ENCODE peak calls at places on chromosomes 4 and X, in eight cellular contexts. R, Y, M, Q, E, G, T and F are unnamed samples.
A peak's percentile ranks its signal among the peaks of the same experiment; 100 is the strongest.

GRCh38 chr4:163415668-163416067 is 57.9 kb downstream of the TKTL2 start:
- DNase-seq in R (no peak), Y (no peak), M (no peak), Q (no peak), E (no peak), G (no peak), T (no peak), F (no peak)

GRCh38 chr4:143587703-143588102 is 74.2 kb downstream of the SMARCA5 start:
- DNase-seq in R (no peak), Y (peak; percentile 1), M (no peak), Q (peak; percentile 18), E (no peak), G (no peak), T (peak; percentile 33), F (no peak)

GRCh38 chr4:2462218-2462991 is 6.5 kb upstream of the RNF4 start:
- DNase-seq in R (peak; percentile 78), Y (peak; percentile 69), M (peak; percentile 72), Q (peak; percentile 15), E (no peak), G (peak; percentile 36), T (peak; percentile 64), F (peak; percentile 33)

GRCh38 chr4:136864580-136865185 is 667.6 kb downstream of the PCDH18 start:
- DNase-seq in R (no peak), Y (peak; percentile 52), M (no peak), Q (peak; percentile 69), E (peak; percentile 16), G (no peak), T (peak; percentile 79), F (peak; percentile 77)

GRCh38 chr4:122703868-122704267 is 28.6 kb upstream of the BBS12 start:
- DNase-seq in R (no peak), Y (no peak), M (no peak), Q (no peak), E (no peak), G (no peak), T (no peak), F (no peak)

GRCh38 chrX:55907968-55908607 is 190.5 kb downstream of the RRAGB start:
- DNase-seq in R (peak; percentile 68), Y (no peak), M (peak; percentile 20), Q (peak; percentile 38), E (no peak), G (peak; percentile 48), T (peak; percentile 23), F (peak; percentile 0)

GRCh38 chrX:123167621-123168020 is 16.5 kb upstream of the GRIA3 start:
- DNase-seq in R (no peak), Y (no peak), M (no peak), Q (no peak), E (no peak), G (no peak), T (no peak), F (no peak)

GRCh38 chr4:105963461-105964400 is 68.5 kb downstream of the NPNT start:
- DNase-seq in R (no peak), Y (no peak), M (no peak), Q (peak; percentile 24), E (no peak), G (no peak), T (no peak), F (no peak)

GRCh38 chr4:61555789-61556188 is 355.7 kb downstream of the ADGRL3 start:
- DNase-seq in R (no peak), Y (peak; percentile 84), M (no peak), Q (no peak), E (no peak), G (no peak), T (no peak), F (peak; percentile 98)

GRCh38 chr4:34422472-34422871 is 1821.8 kb downstream of the ARAP2 start:
- DNase-seq in R (no peak), Y (no peak), M (no peak), Q (no peak), E (no peak), G (no peak), T (peak; percentile 46), F (no peak)

GRCh38 chr4:40827774-40828173 is 78.0 kb downstream of the NSUN7 start:
- DNase-seq in R (no peak), Y (no peak), M (no peak), Q (no peak), E (no peak), G (no peak), T (no peak), F (no peak)

GRCh38 chr4:5887361-5888221 is 5.3 kb downstream of the CRMP1 start:
- DNase-seq in R (no peak), Y (no peak), M (no peak), Q (no peak), E (no peak), G (no peak), T (no peak), F (no peak)

DNA sequence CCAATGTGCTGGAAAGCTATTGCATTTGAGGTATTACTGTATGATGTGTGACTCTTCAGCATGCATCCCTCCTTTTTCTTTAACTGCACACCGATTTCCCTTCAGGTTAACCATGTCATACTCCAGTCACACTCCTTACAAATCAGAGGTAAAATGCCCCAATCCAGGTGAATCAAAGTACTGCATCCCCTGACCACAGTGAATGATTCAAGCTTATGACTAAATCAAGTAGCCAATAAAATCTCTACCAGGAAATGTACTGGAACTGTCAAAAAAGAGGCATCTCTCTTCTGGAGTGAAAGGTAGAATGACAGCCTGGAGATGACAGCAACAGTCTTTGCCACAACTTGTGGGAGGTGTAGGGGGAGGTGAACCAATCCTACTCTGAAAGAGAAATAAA is 10.4 kb downstream of the ADAMTS3 start:
- DNase-seq in R (no peak), Y (no peak), M (no peak), Q (no peak), E (no peak), G (no peak), T (no peak), F (no peak)
- H3K4me3 ChIP-seq in R (no peak overlapping the region), Y (no peak overlapping the region), M (no peak overlapping the region), Q (no peak overlapping the region), E (no peak overlapping the region), G (no peak overlapping the region), T (no peak overlapping the region), F (no peak overlapping the region)

GRCh38 chrX:131729295-131729694 is 185.4 kb downstream of the OR13H1 start:
- DNase-seq in R (peak; percentile 91), Y (peak; percentile 65), M (peak; percentile 80), Q (no peak), E (no peak), G (peak; percentile 87), T (peak; percentile 86), F (peak; percentile 77)

GRCh38 chrX:131725001-131725654 is 181.3 kb downstream of the OR13H1 start:
- DNase-seq in R (no peak), Y (no peak), M (no peak), Q (no peak), E (no peak), G (no peak), T (no peak), F (no peak)

GRCh38 chrX:131727778-131728177 is 183.9 kb downstream of the OR13H1 start:
- DNase-seq in R (no peak), Y (no peak), M (no peak), Q (no peak), E (no peak), G (no peak), T (no peak), F (no peak)

GRCh38 chrX:131724292-131724691 is 180.4 kb downstream of the OR13H1 start:
- DNase-seq in R (no peak), Y (no peak), M (no peak), Q (no peak), E (no peak), G (no peak), T (no peak), F (no peak)

GRCh38 chrX:131728295-131729145 is 184.6 kb downstream of the OR13H1 start:
- DNase-seq in R (peak; percentile 79), Y (peak; percentile 49), M (peak; percentile 85), Q (no peak), E (no peak), G (peak; percentile 87), T (peak; percentile 88), F (peak; percentile 74)
- H3K4me3 ChIP-seq in R (no peak overlapping the region), Y (no peak overlapping the region), M (no peak overlapping the region), Q (no peak overlapping the region), E (no peak overlapping the region), G (peak overlapping the region; percentile 42), T (peak overlapping the region; percentile 53), F (peak overlapping the region; percentile 62)

DNA sequence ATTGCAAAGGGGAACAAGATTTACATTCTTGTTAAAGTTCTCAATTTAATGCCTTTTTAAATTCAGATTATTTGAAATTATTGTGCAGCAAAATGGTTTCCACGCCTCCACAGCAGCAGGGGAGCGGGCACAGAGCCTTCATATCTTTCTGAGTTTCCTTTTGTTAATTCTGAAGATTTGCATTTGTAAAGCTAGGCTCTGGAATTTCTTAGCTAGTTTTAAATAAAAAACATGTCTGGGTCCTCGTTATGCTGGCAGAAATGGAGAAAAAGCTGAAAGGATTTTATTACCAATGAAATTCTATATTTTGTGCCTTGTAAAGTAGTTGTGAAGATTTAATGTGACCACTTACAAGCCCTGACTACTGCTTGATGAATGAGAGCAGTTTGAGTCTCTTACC is 40.8 kb upstream of the MAGED1 start:
- DNase-seq in R (no peak), Y (no peak), M (no peak), Q (no peak), E (no peak), G (no peak), T (no peak), F (no peak)
- H3K4me3 ChIP-seq in R (no peak overlapping the region), Y (no peak overlapping the region), M (no peak overlapping the region), Q (no peak overlapping the region), E (no peak overlapping the region), G (no peak overlapping the region), T (no peak overlapping the region), F (no peak overlapping the region)

GRCh38 chr4:6969826-6970800 is 60.5 kb downstream of the TBC1D14 start:
- DNase-seq in R (no peak), Y (no peak), M (no peak), Q (no peak), E (no peak), G (no peak), T (no peak), F (no peak)

GRCh38 chr4:6974138-6974848 is 64.7 kb downstream of the TBC1D14 start:
- DNase-seq in R (peak; percentile 88), Y (peak; percentile 72), M (peak; percentile 63), Q (peak; percentile 70), E (no peak), G (peak; percentile 83), T (peak; percentile 87), F (peak; percentile 85)

GRCh38 chr4:6971536-6972374 is 62.1 kb downstream of the TBC1D14 start:
- DNase-seq in R (no peak), Y (no peak), M (no peak), Q (no peak), E (no peak), G (no peak), T (no peak), F (no peak)

GRCh38 chr4:6972911-6973310 is 63.3 kb downstream of the TBC1D14 start:
- DNase-seq in R (no peak), Y (no peak), M (no peak), Q (no peak), E (no peak), G (no peak), T (no peak), F (peak; percentile 6)

DNA sequence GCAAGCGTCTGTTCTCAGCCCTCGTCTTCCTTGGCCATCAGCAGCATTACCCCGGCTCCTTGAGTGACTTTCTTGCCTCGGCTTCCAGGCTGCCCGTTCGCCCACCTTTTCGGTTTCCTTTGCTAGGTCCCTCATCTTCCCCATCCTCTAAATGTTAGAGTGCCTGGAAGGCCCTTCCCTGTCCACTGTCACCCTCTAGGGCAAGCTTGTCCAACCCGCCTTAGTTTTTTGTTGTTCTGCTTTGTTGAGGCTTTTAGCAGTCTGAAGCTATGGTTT is 62.7 kb downstream of the TBC1D14 start:
- DNase-seq in R (no peak), Y (no peak), M (no peak), Q (no peak), E (no peak), G (no peak), T (no peak), F (no peak)
- H3K4me3 ChIP-seq in R (no peak overlapping the region), Y (no peak overlapping the region), M (no peak overlapping the region), Q (no peak overlapping the region), E (no peak overlapping the region), G (no peak overlapping the region), T (no peak overlapping the region), F (no peak overlapping the region)